ENCODE peak calls at places on chromosomes 7 and 10, in eight cellular contexts. One of them, this sample, is unnamed.

GRCh38 chr7:156318426-156318825 is 322.1 kb upstream of the RNF32 start:
- DNase-seq in hypothalamus: no peak
- DNase-seq in nephron progenitor cell: no peak
- DNase-seq in Calu3: no peak
- DNase-seq in NCI-H510A treated with DMSO at 0.1 percent for 48 hours: no peak
- DNase-seq in NCI-H1105: no peak
- DNase-seq in heart left ventricle: no peak
- DNase-seq in CD4-positive, alpha-beta memory T cell: no peak
- DNase-seq in this sample: no peak

GRCh38 chr7:103425177-103425576 is 20.8 kb downstream of the SLC26A5 start:
- DNase-seq in hypothalamus: no peak
- DNase-seq in nephron progenitor cell: no peak
- DNase-seq in Calu3: no peak
- DNase-seq in NCI-H510A treated with DMSO at 0.1 percent for 48 hours: no peak
- DNase-seq in NCI-H1105: no peak
- DNase-seq in heart left ventricle: no peak
- DNase-seq in CD4-positive, alpha-beta memory T cell: no peak
- DNase-seq in this sample: no peak

GRCh38 chr10:104218751-104219150 is 13.4 kb downstream of the CFAP43 start:
- DNase-seq in hypothalamus: no peak
- DNase-seq in nephron progenitor cell: no peak
- DNase-seq in Calu3: no peak
- DNase-seq in NCI-H510A treated with DMSO at 0.1 percent for 48 hours: no peak
- DNase-seq in NCI-H1105: no peak
- DNase-seq in heart left ventricle: no peak
- DNase-seq in CD4-positive, alpha-beta memory T cell: no peak
- DNase-seq in this sample: no peak

GRCh38 chr10:60417898-60418297 is 28.2 kb upstream of the ANK3 start:
- DNase-seq in hypothalamus: no peak
- DNase-seq in nephron progenitor cell: no peak
- DNase-seq in Calu3: no peak
- DNase-seq in NCI-H510A treated with DMSO at 0.1 percent for 48 hours: no peak
- DNase-seq in NCI-H1105: no peak
- DNase-seq in heart left ventricle: no peak
- DNase-seq in CD4-positive, alpha-beta memory T cell: no peak
- DNase-seq in this sample: no peak

GRCh38 chr7:64599341-64599740 is 36.5 kb upstream of the ZNF680 start:
- DNase-seq in hypothalamus: no peak
- DNase-seq in nephron progenitor cell: no peak
- DNase-seq in Calu3: no peak
- DNase-seq in NCI-H510A treated with DMSO at 0.1 percent for 48 hours: no peak
- DNase-seq in NCI-H1105: no peak
- DNase-seq in heart left ventricle: no peak
- DNase-seq in CD4-positive, alpha-beta memory T cell: no peak
- DNase-seq in this sample: no peak

GRCh38 chr10:55793024-55793423 is 568.0 kb downstream of the ZWINT start:
- DNase-seq in hypothalamus: no peak
- DNase-seq in nephron progenitor cell: no peak
- DNase-seq in Calu3: no peak
- DNase-seq in NCI-H510A treated with DMSO at 0.1 percent for 48 hours: no peak
- DNase-seq in NCI-H1105: no peak
- DNase-seq in heart left ventricle: no peak
- DNase-seq in CD4-positive, alpha-beta memory T cell: no peak
- DNase-seq in this sample: no peak

GRCh38 chr7:50783304-50783703 is 608 bp upstream of the GRB10 start:
- DNase-seq in hypothalamus: no peak
- DNase-seq in nephron progenitor cell: no peak
- DNase-seq in Calu3: no peak
- DNase-seq in NCI-H510A treated with DMSO at 0.1 percent for 48 hours: no peak
- DNase-seq in NCI-H1105: no peak
- DNase-seq in heart left ventricle: no peak
- DNase-seq in CD4-positive, alpha-beta memory T cell: no peak
- DNase-seq in this sample: no peak

GRCh38 chr10:71531485-71532446 is 135.0 kb downstream of the CDH23 start:
- DNase-seq in hypothalamus: no peak
- DNase-seq in nephron progenitor cell: no peak
- DNase-seq in Calu3: no peak
- DNase-seq in NCI-H510A treated with DMSO at 0.1 percent for 48 hours: peak
- DNase-seq in NCI-H1105: no peak
- DNase-seq in heart left ventricle: no peak
- DNase-seq in CD4-positive, alpha-beta memory T cell: peak
- DNase-seq in this sample: no peak

GRCh38 chr7:81527651-81528050 is 242.2 kb downstream of the HGF start:
- DNase-seq in hypothalamus: no peak
- DNase-seq in nephron progenitor cell: no peak
- DNase-seq in Calu3: no peak
- DNase-seq in NCI-H510A treated with DMSO at 0.1 percent for 48 hours: no peak
- DNase-seq in NCI-H1105: no peak
- DNase-seq in heart left ventricle: no peak
- DNase-seq in CD4-positive, alpha-beta memory T cell: no peak
- DNase-seq in this sample: no peak

GRCh38 chr7:137741443-137741842 is 105.3 kb downstream of the DGKI start:
- DNase-seq in hypothalamus: no peak
- DNase-seq in nephron progenitor cell: no peak
- DNase-seq in Calu3: no peak
- DNase-seq in NCI-H510A treated with DMSO at 0.1 percent for 48 hours: no peak
- DNase-seq in NCI-H1105: no peak
- DNase-seq in heart left ventricle: no peak
- DNase-seq in CD4-positive, alpha-beta memory T cell: no peak
- DNase-seq in this sample: no peak

GRCh38 chr7:152144557-152145245 is 119.2 kb downstream of the GALNT11 start:
- DNase-seq in hypothalamus: no peak
- DNase-seq in nephron progenitor cell: no peak
- DNase-seq in Calu3: no peak
- DNase-seq in NCI-H510A treated with DMSO at 0.1 percent for 48 hours: no peak
- DNase-seq in NCI-H1105: no peak
- DNase-seq in heart left ventricle: no peak
- DNase-seq in CD4-positive, alpha-beta memory T cell: peak
- DNase-seq in this sample: no peak

GRCh38 chr10:16854623-16855022 is 37.4 kb upstream of the RSU1 start:
- DNase-seq in hypothalamus: no peak
- DNase-seq in nephron progenitor cell: no peak
- DNase-seq in Calu3: peak
- DNase-seq in NCI-H510A treated with DMSO at 0.1 percent for 48 hours: no peak
- DNase-seq in NCI-H1105: no peak
- DNase-seq in heart left ventricle: no peak
- DNase-seq in CD4-positive, alpha-beta memory T cell: no peak
- DNase-seq in this sample: no peak

GRCh38 chr7:1850976-1851571 is 181.0 kb downstream of the ELFN1 start:
- DNase-seq in hypothalamus: no peak
- DNase-seq in nephron progenitor cell: peak
- DNase-seq in Calu3: no peak
- DNase-seq in NCI-H510A treated with DMSO at 0.1 percent for 48 hours: no peak
- DNase-seq in NCI-H1105: no peak
- DNase-seq in heart left ventricle: no peak
- DNase-seq in CD4-positive, alpha-beta memory T cell: no peak
- DNase-seq in this sample: no peak

GRCh38 chr7:80508440-80508839 is 3.4 kb downstream of the GNAT3 start:
- DNase-seq in hypothalamus: no peak
- DNase-seq in nephron progenitor cell: no peak
- DNase-seq in Calu3: no peak
- DNase-seq in NCI-H510A treated with DMSO at 0.1 percent for 48 hours: no peak
- DNase-seq in NCI-H1105: no peak
- DNase-seq in heart left ventricle: no peak
- DNase-seq in CD4-positive, alpha-beta memory T cell: no peak
- DNase-seq in this sample: no peak

GRCh38 chr10:94902570-94902969 is 35.9 kb upstream of the CYP2C9 start:
- DNase-seq in hypothalamus: no peak
- DNase-seq in nephron progenitor cell: no peak
- DNase-seq in Calu3: peak
- DNase-seq in NCI-H510A treated with DMSO at 0.1 percent for 48 hours: no peak
- DNase-seq in NCI-H1105: no peak
- DNase-seq in heart left ventricle: no peak
- DNase-seq in CD4-positive, alpha-beta memory T cell: no peak
- DNase-seq in this sample: no peak

GRCh38 chr10:33041783-33042437 is 83.9 kb upstream of the ITGB1 start:
- DNase-seq in hypothalamus: no peak
- DNase-seq in nephron progenitor cell: no peak
- DNase-seq in Calu3: no peak
- DNase-seq in NCI-H510A treated with DMSO at 0.1 percent for 48 hours: no peak
- DNase-seq in NCI-H1105: no peak
- DNase-seq in heart left ventricle: no peak
- DNase-seq in CD4-positive, alpha-beta memory T cell: no peak
- DNase-seq in this sample: no peak

GRCh38 chr10:51729822-51730530 is 30.6 kb upstream of the CSTF2T start:
- DNase-seq in hypothalamus: no peak
- DNase-seq in nephron progenitor cell: no peak
- DNase-seq in Calu3: no peak
- DNase-seq in NCI-H510A treated with DMSO at 0.1 percent for 48 hours: no peak
- DNase-seq in NCI-H1105: no peak
- DNase-seq in heart left ventricle: no peak
- DNase-seq in CD4-positive, alpha-beta memory T cell: no peak
- DNase-seq in this sample: no peak

GRCh38 chr7:141014091-141014490 is 661 bp downstream of the MRPS33 start:
- DNase-seq in hypothalamus: no peak
- DNase-seq in nephron progenitor cell: no peak
- DNase-seq in Calu3: no peak
- DNase-seq in NCI-H510A treated with DMSO at 0.1 percent for 48 hours: no peak
- DNase-seq in NCI-H1105: no peak
- DNase-seq in heart left ventricle: no peak
- DNase-seq in CD4-positive, alpha-beta memory T cell: no peak
- DNase-seq in this sample: no peak

GRCh38 chr7:44905002-44905635 is 19.8 kb upstream of the PURB start:
- DNase-seq in hypothalamus: no peak
- DNase-seq in nephron progenitor cell: no peak
- DNase-seq in Calu3: no peak
- DNase-seq in NCI-H510A treated with DMSO at 0.1 percent for 48 hours: no peak
- DNase-seq in NCI-H1105: no peak
- DNase-seq in heart left ventricle: no peak
- DNase-seq in CD4-positive, alpha-beta memory T cell: no peak
- DNase-seq in this sample: no peak

GRCh38 chr7:22202141-22202540 is 154.8 kb downstream of the RAPGEF5 start:
- DNase-seq in hypothalamus: no peak
- DNase-seq in nephron progenitor cell: no peak
- DNase-seq in Calu3: peak
- DNase-seq in NCI-H510A treated with DMSO at 0.1 percent for 48 hours: no peak
- DNase-seq in NCI-H1105: no peak
- DNase-seq in heart left ventricle: peak
- DNase-seq in CD4-positive, alpha-beta memory T cell: no peak
- DNase-seq in this sample: no peak

GRCh38 chr10:114623661-114624294 is 34.3 kb downstream of the ABLIM1 start:
- DNase-seq in hypothalamus: no peak
- DNase-seq in nephron progenitor cell: no peak
- DNase-seq in Calu3: peak
- DNase-seq in NCI-H510A treated with DMSO at 0.1 percent for 48 hours: no peak
- DNase-seq in NCI-H1105: no peak
- DNase-seq in heart left ventricle: no peak
- DNase-seq in CD4-positive, alpha-beta memory T cell: no peak
- DNase-seq in this sample: no peak

GRCh38 chr7:14424675-14425074 is 435.2 kb upstream of the ETV1 start:
- DNase-seq in hypothalamus: no peak
- DNase-seq in nephron progenitor cell: no peak
- DNase-seq in Calu3: peak
- DNase-seq in NCI-H510A treated with DMSO at 0.1 percent for 48 hours: no peak
- DNase-seq in NCI-H1105: no peak
- DNase-seq in heart left ventricle: no peak
- DNase-seq in CD4-positive, alpha-beta memory T cell: no peak
- DNase-seq in this sample: no peak

GRCh38 chr7:29807179-29807841 is 1.0 kb downstream of the WIPF3 start:
- DNase-seq in hypothalamus: peak
- DNase-seq in nephron progenitor cell: peak
- DNase-seq in Calu3: peak
- DNase-seq in NCI-H510A treated with DMSO at 0.1 percent for 48 hours: no peak
- DNase-seq in NCI-H1105: no peak
- DNase-seq in heart left ventricle: peak
- DNase-seq in CD4-positive, alpha-beta memory T cell: no peak
- DNase-seq in this sample: no peak

GRCh38 chr10:78594938-78595645 is 473.7 kb upstream of the ZMIZ1 start:
- DNase-seq in hypothalamus: no peak
- DNase-seq in nephron progenitor cell: no peak
- DNase-seq in Calu3: no peak
- DNase-seq in NCI-H510A treated with DMSO at 0.1 percent for 48 hours: peak
- DNase-seq in NCI-H1105: no peak
- DNase-seq in heart left ventricle: no peak
- DNase-seq in CD4-positive, alpha-beta memory T cell: no peak
- DNase-seq in this sample: no peak

GRCh38 chr7:83159731-83160130 is 3.0 kb downstream of the PCLO start:
- DNase-seq in hypothalamus: no peak
- DNase-seq in nephron progenitor cell: no peak
- DNase-seq in Calu3: no peak
- DNase-seq in NCI-H510A treated with DMSO at 0.1 percent for 48 hours: no peak
- DNase-seq in NCI-H1105: no peak
- DNase-seq in heart left ventricle: no peak
- DNase-seq in CD4-positive, alpha-beta memory T cell: no peak
- DNase-seq in this sample: no peak

GRCh38 chr10:58919927-58920654 is 256.4 kb upstream of the PHYHIPL start:
- DNase-seq in hypothalamus: no peak
- DNase-seq in nephron progenitor cell: no peak
- DNase-seq in Calu3: peak
- DNase-seq in NCI-H510A treated with DMSO at 0.1 percent for 48 hours: no peak
- DNase-seq in NCI-H1105: no peak
- DNase-seq in heart left ventricle: no peak
- DNase-seq in CD4-positive, alpha-beta memory T cell: no peak
- DNase-seq in this sample: no peak

This sample was measured in NCI-H1930.